ENCODE peak calls at places on chromosomes 1 and 21, in five cellular contexts. One of them, this sample, is unnamed.

GRCh38 chr1:97796716-97797115 is 124.1 kb downstream of the DPYD start:
- DNase-seq in effector memory CD8-positive, alpha-beta T cell: no peak
- DNase-seq in foreskin keratinocyte: no peak
- DNase-seq in NAMALWA: no peak
- DNase-seq in activated CD4-positive, alpha-beta T cell treated with anti-CD3 and anti-CD28 coated beads for 1 hour: no peak
- DNase-seq in this sample: no peak

GRCh38 chr1:175232335-175232734 is 39.8 kb upstream of the KIAA0040 start:
- DNase-seq in NAMALWA: no peak
- DNase-seq in foreskin keratinocyte: no peak
- DNase-seq in activated CD4-positive, alpha-beta T cell treated with anti-CD3 and anti-CD28 coated beads for 1 hour: no peak
- DNase-seq in effector memory CD8-positive, alpha-beta T cell: no peak
- DNase-seq in this sample: no peak

GRCh38 chr21:14096577-14096976 is 114.2 kb downstream of the LIPI start:
- DNase-seq in activated CD4-positive, alpha-beta T cell treated with anti-CD3 and anti-CD28 coated beads for 1 hour: no peak
- DNase-seq in foreskin keratinocyte: no peak
- DNase-seq in effector memory CD8-positive, alpha-beta T cell: no peak
- DNase-seq in NAMALWA: no peak
- DNase-seq in this sample: no peak

GRCh38 chr1:39733161-39733560 is 5.5 kb upstream of the PPIE start:
- DNase-seq in foreskin keratinocyte: no peak
- DNase-seq in activated CD4-positive, alpha-beta T cell treated with anti-CD3 and anti-CD28 coated beads for 1 hour: no peak
- DNase-seq in NAMALWA: no peak
- DNase-seq in effector memory CD8-positive, alpha-beta T cell: no peak
- DNase-seq in this sample: peak

GRCh38 chr1:230735447-230735846 is 11.7 kb upstream of the CAPN9 start:
- DNase-seq in activated CD4-positive, alpha-beta T cell treated with anti-CD3 and anti-CD28 coated beads for 1 hour: no peak
- DNase-seq in foreskin keratinocyte: no peak
- DNase-seq in NAMALWA: no peak
- DNase-seq in effector memory CD8-positive, alpha-beta T cell: no peak
- DNase-seq in this sample: no peak

GRCh38 chr1:17696417-17697301 is 58.5 kb upstream of the ACTL8 start:
- DNase-seq in foreskin keratinocyte: peak
- DNase-seq in activated CD4-positive, alpha-beta T cell treated with anti-CD3 and anti-CD28 coated beads for 1 hour: no peak
- DNase-seq in NAMALWA: no peak
- DNase-seq in effector memory CD8-positive, alpha-beta T cell: no peak
- DNase-seq in this sample: peak

GRCh38 chr1:3248416-3249141 is 179.6 kb downstream of the PRDM16 start:
- DNase-seq in effector memory CD8-positive, alpha-beta T cell: no peak
- DNase-seq in NAMALWA: no peak
- DNase-seq in activated CD4-positive, alpha-beta T cell treated with anti-CD3 and anti-CD28 coated beads for 1 hour: no peak
- DNase-seq in foreskin keratinocyte: no peak
- DNase-seq in this sample: no peak

GRCh38 chr1:5456090-5456789 is 536.0 kb downstream of the NPHP4 start:
- DNase-seq in activated CD4-positive, alpha-beta T cell treated with anti-CD3 and anti-CD28 coated beads for 1 hour: no peak
- DNase-seq in NAMALWA: peak
- DNase-seq in foreskin keratinocyte: no peak
- DNase-seq in effector memory CD8-positive, alpha-beta T cell: no peak
- DNase-seq in this sample: no peak

GRCh38 chr1:106975944-106976343 is 80.5 kb upstream of the PRMT6 start:
- DNase-seq in activated CD4-positive, alpha-beta T cell treated with anti-CD3 and anti-CD28 coated beads for 1 hour: no peak
- DNase-seq in foreskin keratinocyte: no peak
- DNase-seq in effector memory CD8-positive, alpha-beta T cell: no peak
- DNase-seq in NAMALWA: peak
- DNase-seq in this sample: no peak

GRCh38 chr1:75233302-75233929 is 99.2 kb downstream of the LHX8 start:
- DNase-seq in activated CD4-positive, alpha-beta T cell treated with anti-CD3 and anti-CD28 coated beads for 1 hour: no peak
- DNase-seq in NAMALWA: peak
- DNase-seq in effector memory CD8-positive, alpha-beta T cell: no peak
- DNase-seq in foreskin keratinocyte: peak
- DNase-seq in this sample: peak

GRCh38 chr1:14972107-14972506 is 181.4 kb upstream of the TMEM51 start:
- DNase-seq in foreskin keratinocyte: no peak
- DNase-seq in effector memory CD8-positive, alpha-beta T cell: no peak
- DNase-seq in activated CD4-positive, alpha-beta T cell treated with anti-CD3 and anti-CD28 coated beads for 1 hour: no peak
- DNase-seq in NAMALWA: no peak
- DNase-seq in this sample: no peak

GRCh38 chr1:221074325-221074724 is 195.1 kb downstream of the HLX start:
- DNase-seq in effector memory CD8-positive, alpha-beta T cell: no peak
- DNase-seq in activated CD4-positive, alpha-beta T cell treated with anti-CD3 and anti-CD28 coated beads for 1 hour: no peak
- DNase-seq in foreskin keratinocyte: no peak
- DNase-seq in NAMALWA: no peak
- DNase-seq in this sample: no peak

GRCh38 chr1:72111662-72112061 is 170.7 kb downstream of the NEGR1 start:
- DNase-seq in NAMALWA: no peak
- DNase-seq in foreskin keratinocyte: no peak
- DNase-seq in activated CD4-positive, alpha-beta T cell treated with anti-CD3 and anti-CD28 coated beads for 1 hour: no peak
- DNase-seq in effector memory CD8-positive, alpha-beta T cell: no peak
- DNase-seq in this sample: no peak

GRCh38 chr1:37471345-37472231 is 2.8 kb upstream of the ZC3H12A start:
- DNase-seq in activated CD4-positive, alpha-beta T cell treated with anti-CD3 and anti-CD28 coated beads for 1 hour: no peak
- DNase-seq in NAMALWA: no peak
- DNase-seq in effector memory CD8-positive, alpha-beta T cell: no peak
- DNase-seq in foreskin keratinocyte: peak
- DNase-seq in this sample: peak

GRCh38 chr21:17819114-17819877 is at the start of gene C21orf91:
- DNase-seq in foreskin keratinocyte: peak
- DNase-seq in effector memory CD8-positive, alpha-beta T cell: peak
- DNase-seq in NAMALWA: peak
- DNase-seq in activated CD4-positive, alpha-beta T cell treated with anti-CD3 and anti-CD28 coated beads for 1 hour: peak
- DNase-seq in this sample: peak

GRCh38 chr21:26280715-26281310 is 110.2 kb upstream of the APP start:
- DNase-seq in effector memory CD8-positive, alpha-beta T cell: no peak
- DNase-seq in foreskin keratinocyte: peak
- DNase-seq in NAMALWA: no peak
- DNase-seq in activated CD4-positive, alpha-beta T cell treated with anti-CD3 and anti-CD28 coated beads for 1 hour: no peak
- DNase-seq in this sample: no peak

GRCh38 chr1:1085911-1086841 is 12.1 kb upstream of the RNF223 start:
- DNase-seq in NAMALWA: peak
- DNase-seq in activated CD4-positive, alpha-beta T cell treated with anti-CD3 and anti-CD28 coated beads for 1 hour: no peak
- DNase-seq in foreskin keratinocyte: no peak
- DNase-seq in effector memory CD8-positive, alpha-beta T cell: no peak
- DNase-seq in this sample: no peak

GRCh38 chr1:213337025-213337678 is 286.1 kb downstream of the RPS6KC1 start:
- DNase-seq in activated CD4-positive, alpha-beta T cell treated with anti-CD3 and anti-CD28 coated beads for 1 hour: no peak
- DNase-seq in NAMALWA: no peak
- DNase-seq in effector memory CD8-positive, alpha-beta T cell: no peak
- DNase-seq in foreskin keratinocyte: no peak
- DNase-seq in this sample: no peak

GRCh38 chr1:204583909-204584632 is 67.9 kb downstream of the MDM4 start:
- DNase-seq in foreskin keratinocyte: no peak
- DNase-seq in activated CD4-positive, alpha-beta T cell treated with anti-CD3 and anti-CD28 coated beads for 1 hour: no peak
- DNase-seq in effector memory CD8-positive, alpha-beta T cell: no peak
- DNase-seq in NAMALWA: no peak
- DNase-seq in this sample: no peak

GRCh38 chr21:33433425-33434114 is 30.4 kb downstream of the IFNGR2 start:
- DNase-seq in foreskin keratinocyte: no peak
- DNase-seq in effector memory CD8-positive, alpha-beta T cell: no peak
- DNase-seq in activated CD4-positive, alpha-beta T cell treated with anti-CD3 and anti-CD28 coated beads for 1 hour: no peak
- DNase-seq in NAMALWA: no peak
- DNase-seq in this sample: no peak

GRCh38 chr1:29408831-29409605 is 172.7 kb downstream of the PTPRU start:
- DNase-seq in effector memory CD8-positive, alpha-beta T cell: no peak
- DNase-seq in NAMALWA: no peak
- DNase-seq in foreskin keratinocyte: no peak
- DNase-seq in activated CD4-positive, alpha-beta T cell treated with anti-CD3 and anti-CD28 coated beads for 1 hour: no peak
- DNase-seq in this sample: no peak

GRCh38 chr1:61173118-61173517 is 90.8 kb downstream of the NFIA start:
- DNase-seq in effector memory CD8-positive, alpha-beta T cell: no peak
- DNase-seq in foreskin keratinocyte: no peak
- DNase-seq in activated CD4-positive, alpha-beta T cell treated with anti-CD3 and anti-CD28 coated beads for 1 hour: no peak
- DNase-seq in NAMALWA: no peak
- DNase-seq in this sample: no peak

GRCh38 chr1:97906567-97907228 is 14.1 kb downstream of the DPYD start:
- DNase-seq in activated CD4-positive, alpha-beta T cell treated with anti-CD3 and anti-CD28 coated beads for 1 hour: no peak
- DNase-seq in foreskin keratinocyte: no peak
- DNase-seq in NAMALWA: no peak
- DNase-seq in effector memory CD8-positive, alpha-beta T cell: no peak
- DNase-seq in this sample: peak

This sample was measured in RWPE1.